ENCODE peak calls at places on chromosomes 2 and 18, in five cellular contexts. One of them, this sample, is unnamed.

GRCh38 chr18:45447364-45448265 is 167.7 kb upstream of the SLC14A2 start:
- DNase-seq in IMR-90: no peak
- DNase-seq in endothelial cell: no peak
- DNase-seq in GDM1: no peak
- DNase-seq in COR-L47: no peak
- DNase-seq in this sample: peak

GRCh38 chr2:162731917-162732804 is 106.4 kb downstream of the KCNH7 start:
- DNase-seq in GDM1: no peak
- DNase-seq in IMR-90: no peak
- DNase-seq in COR-L47: peak
- DNase-seq in endothelial cell: no peak
- DNase-seq in this sample: no peak

GRCh38 chr2:195613922-195614321 is 43.1 kb upstream of the SLC39A10 start:
- DNase-seq in COR-L47: no peak
- DNase-seq in endothelial cell: no peak
- DNase-seq in IMR-90: peak
- DNase-seq in GDM1: no peak
- DNase-seq in this sample: no peak

GRCh38 chr2:98012561-98012979 is 16.8 kb upstream of the TMEM131 start:
- DNase-seq in IMR-90: no peak
- DNase-seq in GDM1: no peak
- DNase-seq in COR-L47: no peak
- DNase-seq in endothelial cell: no peak
- DNase-seq in this sample: no peak

GRCh38 chr2:99678651-99679050 is 188.8 kb upstream of the REV1 start:
- DNase-seq in endothelial cell: no peak
- DNase-seq in GDM1: no peak
- DNase-seq in COR-L47: no peak
- DNase-seq in IMR-90: no peak
- DNase-seq in this sample: no peak

GRCh38 chr2:84033347-84033974 is 425.6 kb downstream of the SUCLG1 start:
- DNase-seq in GDM1: no peak
- DNase-seq in endothelial cell: no peak
- DNase-seq in COR-L47: no peak
- DNase-seq in IMR-90: no peak
- DNase-seq in this sample: no peak

GRCh38 chr2:61671561-61672315 is 133.6 kb upstream of the XPO1 start:
- DNase-seq in endothelial cell: no peak
- DNase-seq in IMR-90: no peak
- DNase-seq in GDM1: no peak
- DNase-seq in COR-L47: no peak
- DNase-seq in this sample: no peak

GRCh38 chr2:69149631-69150215 is 136.7 kb downstream of the ANTXR1 start:
- DNase-seq in COR-L47: no peak
- DNase-seq in IMR-90: peak
- DNase-seq in GDM1: no peak
- DNase-seq in endothelial cell: no peak
- DNase-seq in this sample: peak

GRCh38 chr2:18187214-18187613 is 308.7 kb downstream of the KCNS3 start:
- DNase-seq in COR-L47: no peak
- DNase-seq in IMR-90: peak
- DNase-seq in GDM1: no peak
- DNase-seq in endothelial cell: no peak
- DNase-seq in this sample: no peak

GRCh38 chr2:158079672-158080071 is 22.0 kb upstream of the UPP2 start:
- DNase-seq in IMR-90: peak
- DNase-seq in GDM1: no peak
- DNase-seq in endothelial cell: no peak
- DNase-seq in COR-L47: no peak
- DNase-seq in this sample: no peak

GRCh38 chr2:71530246-71530986 is 77.1 kb downstream of the DYSF start:
- DNase-seq in COR-L47: peak
- DNase-seq in IMR-90: peak
- DNase-seq in endothelial cell: peak
- DNase-seq in GDM1: peak
- DNase-seq in this sample: peak

GRCh38 chr2:8023241-8023640 is 658.6 kb upstream of the ID2 start:
- DNase-seq in endothelial cell: no peak
- DNase-seq in COR-L47: no peak
- DNase-seq in GDM1: peak
- DNase-seq in IMR-90: no peak
- DNase-seq in this sample: no peak

GRCh38 chr18:49901862-49902340 is 88.6 kb upstream of the ACAA2 start:
- DNase-seq in COR-L47: no peak
- DNase-seq in GDM1: no peak
- DNase-seq in endothelial cell: no peak
- DNase-seq in IMR-90: no peak
- DNase-seq in this sample: no peak

GRCh38 chr18:3170762-3171161 is 49.0 kb downstream of the MYOM1 start:
- DNase-seq in COR-L47: no peak
- DNase-seq in IMR-90: no peak
- DNase-seq in GDM1: no peak
- DNase-seq in endothelial cell: no peak
- DNase-seq in this sample: no peak

GRCh38 chr18:64037812-64038414 is 68.0 kb downstream of the SERPINB8 start:
- DNase-seq in GDM1: no peak
- DNase-seq in endothelial cell: no peak
- DNase-seq in COR-L47: peak
- DNase-seq in IMR-90: peak
- DNase-seq in this sample: peak

GRCh38 chr2:30072250-30072842 is 74.5 kb upstream of the YPEL5 start:
- DNase-seq in GDM1: peak
- DNase-seq in COR-L47: peak
- DNase-seq in IMR-90: peak
- DNase-seq in endothelial cell: peak
- DNase-seq in this sample: peak

GRCh38 chr18:45745817-45746461 is 22.0 kb downstream of the SLC14A1 start:
- DNase-seq in GDM1: no peak
- DNase-seq in endothelial cell: no peak
- DNase-seq in COR-L47: no peak
- DNase-seq in IMR-90: no peak
- DNase-seq in this sample: peak

GRCh38 chr2:165277860-165278656 is 38.8 kb downstream of the SCN2A start:
- DNase-seq in endothelial cell: no peak
- DNase-seq in IMR-90: no peak
- DNase-seq in COR-L47: no peak
- DNase-seq in GDM1: no peak
- DNase-seq in this sample: no peak

GRCh38 chr2:188884552-188884951 is 89.6 kb upstream of the COL3A1 start:
- DNase-seq in endothelial cell: no peak
- DNase-seq in GDM1: no peak
- DNase-seq in IMR-90: peak
- DNase-seq in COR-L47: no peak
- DNase-seq in this sample: no peak

GRCh38 chr2:69017080-69017479 is 4.1 kb downstream of the ANTXR1 start:
- DNase-seq in IMR-90: peak
- DNase-seq in endothelial cell: no peak
- DNase-seq in GDM1: no peak
- DNase-seq in COR-L47: no peak
- DNase-seq in this sample: no peak

GRCh38 chr18:10912790-10913560 is 236.4 kb downstream of the PIEZO2 start:
- DNase-seq in IMR-90: peak
- DNase-seq in GDM1: no peak
- DNase-seq in endothelial cell: no peak
- DNase-seq in COR-L47: no peak
- DNase-seq in this sample: peak

GRCh38 chr18:26888259-26888658 is 22.8 kb upstream of the AQP4 start:
- DNase-seq in IMR-90: no peak
- DNase-seq in GDM1: no peak
- DNase-seq in COR-L47: no peak
- DNase-seq in endothelial cell: no peak
- DNase-seq in this sample: no peak

GRCh38 chr2:225282858-225283693 is 116.4 kb upstream of the NYAP2 start:
- DNase-seq in IMR-90: peak
- DNase-seq in COR-L47: peak
- DNase-seq in GDM1: no peak
- DNase-seq in endothelial cell: peak
- DNase-seq in this sample: peak

GRCh38 chr18:49548266-49548665 is 13.6 kb upstream of the LIPG start:
- DNase-seq in IMR-90: peak
- DNase-seq in COR-L47: no peak
- DNase-seq in endothelial cell: no peak
- DNase-seq in GDM1: no peak
- DNase-seq in this sample: no peak

GRCh38 chr2:33033524-33034150 is 86.9 kb downstream of the LTBP1 start:
- DNase-seq in GDM1: peak
- DNase-seq in endothelial cell: no peak
- DNase-seq in IMR-90: peak
- DNase-seq in COR-L47: peak
- DNase-seq in this sample: no peak

GRCh38 chr2:175180701-175181103 is 808 bp downstream of the ATP5MC3 start:
- DNase-seq in endothelial cell: peak
- DNase-seq in COR-L47: peak
- DNase-seq in GDM1: peak
- DNase-seq in IMR-90: peak
- DNase-seq in this sample: no peak

GRCh38 chr18:25230658-25231326 is 121.2 kb downstream of the ZNF521 start:
- DNase-seq in IMR-90: peak
- DNase-seq in endothelial cell: peak
- DNase-seq in COR-L47: no peak
- DNase-seq in GDM1: peak
- DNase-seq in this sample: peak

GRCh38 chr2:42168459-42169099 is 574 bp upstream of the EML4 start:
- DNase-seq in endothelial cell: no peak
- DNase-seq in COR-L47: no peak
- DNase-seq in GDM1: no peak
- DNase-seq in IMR-90: no peak
- DNase-seq in this sample: no peak

GRCh38 chr2:179711375-179711774 is 150.0 kb downstream of the ZNF385B start:
- DNase-seq in IMR-90: no peak
- DNase-seq in COR-L47: no peak
- DNase-seq in endothelial cell: no peak
- DNase-seq in GDM1: no peak
- DNase-seq in this sample: no peak

GRCh38 chr2:68565858-68566257 is 77.5 kb upstream of the PROKR1 start:
- DNase-seq in COR-L47: no peak
- DNase-seq in endothelial cell: no peak
- DNase-seq in IMR-90: peak
- DNase-seq in GDM1: no peak
- DNase-seq in this sample: no peak

GRCh38 chr2:167783266-167784070 is 463.9 kb downstream of the STK39 start:
- DNase-seq in COR-L47: no peak
- DNase-seq in endothelial cell: no peak
- DNase-seq in IMR-90: peak
- DNase-seq in GDM1: no peak
- DNase-seq in this sample: no peak

GRCh38 chr2:54106631-54107454 is 8.6 kb upstream of the ACYP2 start:
- DNase-seq in IMR-90: peak
- DNase-seq in endothelial cell: peak
- DNase-seq in COR-L47: no peak
- DNase-seq in GDM1: peak
- DNase-seq in this sample: peak

GRCh38 chr2:151992582-151992981 is 106.3 kb downstream of the CACNB4 start:
- DNase-seq in IMR-90: no peak
- DNase-seq in COR-L47: no peak
- DNase-seq in endothelial cell: no peak
- DNase-seq in GDM1: no peak
- DNase-seq in this sample: no peak

GRCh38 chr2:108623616-108624015 is 89.3 kb downstream of the LIMS1 start:
- DNase-seq in IMR-90: peak
- DNase-seq in GDM1: no peak
- DNase-seq in COR-L47: no peak
- DNase-seq in endothelial cell: no peak
- DNase-seq in this sample: no peak

GRCh38 chr2:42193722-42194187 is 24.6 kb downstream of the EML4 start:
- DNase-seq in endothelial cell: no peak
- DNase-seq in COR-L47: no peak
- DNase-seq in IMR-90: peak
- DNase-seq in GDM1: no peak
- DNase-seq in this sample: no peak

GRCh38 chr18:36601316-36601715 is 227.5 kb downstream of the TPGS2 start:
- DNase-seq in IMR-90: no peak
- DNase-seq in GDM1: no peak
- DNase-seq in COR-L47: no peak
- DNase-seq in endothelial cell: no peak
- DNase-seq in this sample: no peak

GRCh38 chr2:110871637-110872036 is 139.3 kb downstream of the ACOXL start:
- DNase-seq in GDM1: no peak
- DNase-seq in COR-L47: no peak
- DNase-seq in IMR-90: no peak
- DNase-seq in endothelial cell: no peak
- DNase-seq in this sample: no peak

GRCh38 chr2:19525313-19525712 is 166.9 kb upstream of the OSR1 start:
- DNase-seq in COR-L47: no peak
- DNase-seq in IMR-90: no peak
- DNase-seq in endothelial cell: no peak
- DNase-seq in GDM1: no peak
- DNase-seq in this sample: peak

GRCh38 chr2:22403748-22404147 is 981.2 kb upstream of the KLHL29 start:
- DNase-seq in GDM1: no peak
- DNase-seq in COR-L47: no peak
- DNase-seq in endothelial cell: no peak
- DNase-seq in IMR-90: no peak
- DNase-seq in this sample: no peak

GRCh38 chr2:73896362-73897239 is 3.8 kb downstream of the ACTG2 start:
- DNase-seq in COR-L47: no peak
- DNase-seq in GDM1: peak
- DNase-seq in endothelial cell: no peak
- DNase-seq in IMR-90: peak
- DNase-seq in this sample: peak